ENCODE peak calls at places on chromosomes 13 and 19, in six cellular contexts. R is GM06990; D is naive thymus-derived CD4-positive, alpha-beta T cell; J is breast epithelium; A is fibroblast of the conjunctiva; Q is NCI-H1105 treated with DMSO at 0.1 percent for 48 hours. S is an unnamed sample.

GRCh38 chr13:22235285-22235949 is 564.5 kb downstream of the FGF9 start:
- DNase-seq in R (no peak), D (no peak), J (no peak), A (no peak), Q (peak), S (no peak)

GRCh38 chr19:49224856-49225255 is 67.3 kb downstream of the TRPM4 start:
- DNase-seq in R (peak), D (peak), J (no peak), A (no peak), Q (peak), S (no peak)

GRCh38 chr13:31898383-31899071 is 133.0 kb upstream of the FRY start:
- DNase-seq in R (no peak), D (no peak), J (no peak), A (no peak), Q (no peak), S (peak)

GRCh38 chr19:35557539-35558399 is 5.7 kb downstream of the ATP4A start:
- DNase-seq in R (peak), D (peak), J (no peak), A (peak), Q (no peak), S (peak)

GRCh38 chr19:34184880-34185491 is 12.7 kb downstream of the LSM14A start:
- DNase-seq in R (no peak), D (no peak), J (no peak), A (peak), Q (no peak), S (peak)

GRCh38 chr19:48964205-48965032 is 690 bp upstream of the FTL start:
- DNase-seq in R (no peak), D (no peak), J (no peak), A (no peak), Q (no peak), S (no peak)

GRCh38 chr19:53982611-53983010 is 8.8 kb upstream of the CACNG6 start:
- DNase-seq in R (no peak), D (no peak), J (no peak), A (no peak), Q (no peak), S (peak)

GRCh38 chr13:90545070-90545840 is 802.2 kb upstream of the MIR17HG start:
- DNase-seq in R (no peak), D (no peak), J (no peak), A (no peak), Q (peak), S (no peak)

GRCh38 chr13:37138917-37139316 is 33.5 kb upstream of the CSNK1A1L start:
- DNase-seq in R (no peak), D (no peak), J (no peak), A (no peak), Q (no peak), S (no peak)

GRCh38 chr19:35345671-35346111 is 2.0 kb upstream of the FFAR1 start:
- DNase-seq in R (no peak), D (no peak), J (peak), A (no peak), Q (no peak), S (no peak)

GRCh38 chr13:39729161-39729560 is 73.7 kb downstream of the COG6 start:
- DNase-seq in R (no peak), D (no peak), J (no peak), A (peak), Q (no peak), S (no peak)

GRCh38 chr13:74191036-74191809 is 57.0 kb upstream of the KLF12 start:
- DNase-seq in R (no peak), D (no peak), J (no peak), A (no peak), Q (no peak), S (no peak)

GRCh38 chr13:75482070-75482819 is at the start of gene TBC1D4:
- DNase-seq in R (peak), D (peak), J (peak), A (peak), Q (peak), S (peak)

GRCh38 chr19:15393963-15394362 is 14.4 kb upstream of the AKAP8 start:
- DNase-seq in R (no peak), D (no peak), J (no peak), A (peak), Q (no peak), S (no peak)

GRCh38 chr19:50432221-50432626 is 468 bp upstream of the MYBPC2 start:
- DNase-seq in R (no peak), D (no peak), J (no peak), A (no peak), Q (peak), S (peak)

GRCh38 chr13:36606060-36606459 is 67.8 kb upstream of the SERTM1 start:
- DNase-seq in R (no peak), D (no peak), J (no peak), A (no peak), Q (no peak), S (no peak)

GRCh38 chr19:3459322-3459881 is 20.9 kb downstream of the SMIM24 start:
- DNase-seq in R (no peak), D (no peak), J (peak), A (peak), Q (no peak), S (peak)

GRCh38 chr19:47707135-47707925 is 5.9 kb upstream of the EHD2 start:
- DNase-seq in R (peak), D (peak), J (peak), A (peak), Q (peak), S (peak)

GRCh38 chr19:40523322-40524047 is 53.2 kb upstream of the SHKBP1 start:
- DNase-seq in R (peak), D (no peak), J (no peak), A (no peak), Q (peak), S (peak)

GRCh38 chr19:16942583-16942982 is 53.8 kb downstream of the F2RL3 start:
- DNase-seq in R (no peak), D (no peak), J (no peak), A (no peak), Q (no peak), S (no peak)

GRCh38 chr13:51241720-51242119 is 19.5 kb downstream of the FAM124A start:
- DNase-seq in R (no peak), D (no peak), J (no peak), A (no peak), Q (no peak), S (no peak)

GRCh38 chr13:42041017-42041683 is 7.3 kb upstream of the DGKH start:
- DNase-seq in R (peak), D (peak), J (peak), A (no peak), Q (peak), S (peak)

GRCh38 chr13:110944968-110945952 is 30.4 kb upstream of the ANKRD10 start:
- DNase-seq in R (no peak), D (no peak), J (no peak), A (no peak), Q (no peak), S (no peak)

GRCh38 chr19:55353803-55354697 is 469 bp downstream of the COX6B2 start:
- DNase-seq in R (peak), D (peak), J (no peak), A (peak), Q (peak), S (peak)

GRCh38 chr13:46031581-46032263 is 20.8 kb downstream of the ZC3H13 start:
- DNase-seq in R (no peak), D (no peak), J (no peak), A (no peak), Q (no peak), S (no peak)

GRCh38 chr13:29993716-29994488 is 143.5 kb upstream of the UBL3 start:
- DNase-seq in R (no peak), D (no peak), J (no peak), A (no peak), Q (no peak), S (no peak)